ENCODE peak calls at places on chromosomes 11 and 22, in five cellular contexts. One of them, this sample, is unnamed.
A peak's percentile ranks its signal among the peaks of the same experiment; 100 is the strongest.

GRCh38 chr11:2579315-2580060 is 120.3 kb downstream of the KCNQ1OT1 start:
- DNase-seq in prostate gland: no peak
- DNase-seq in Peyer's patch: peak; percentile 45
- DNase-seq in SK-N-SH: peak; percentile 56
- DNase-seq in fibroblast of lung: peak; percentile 2
- DNase-seq in this sample: no peak

GRCh38 chr11:132683602-132684001 is 848.7 kb downstream of the OPCML start:
- DNase-seq in SK-N-SH: no peak
- DNase-seq in prostate gland: no peak
- DNase-seq in fibroblast of lung: no peak
- DNase-seq in Peyer's patch: no peak
- DNase-seq in this sample: no peak

GRCh38 chr22:38401336-38402084 is 53.5 kb downstream of the KCNJ4 start:
- DNase-seq in SK-N-SH: no peak
- DNase-seq in prostate gland: no peak
- DNase-seq in fibroblast of lung: no peak
- DNase-seq in Peyer's patch: no peak
- DNase-seq in this sample: no peak

GRCh38 chr11:96337541-96338530 is 5.2 kb downstream of the MAML2 start:
- DNase-seq in prostate gland: no peak
- DNase-seq in Peyer's patch: peak; percentile 60
- DNase-seq in fibroblast of lung: peak; percentile 44
- DNase-seq in SK-N-SH: no peak
- DNase-seq in this sample: no peak

GRCh38 chr11:120281161-120281795 is 41.3 kb downstream of the POU2F3 start:
- DNase-seq in fibroblast of lung: no peak
- DNase-seq in prostate gland: no peak
- DNase-seq in SK-N-SH: no peak
- DNase-seq in Peyer's patch: no peak
- DNase-seq in this sample: no peak

GRCh38 chr11:126917531-126918204 is 82.9 kb downstream of the KIRREL3 start:
- DNase-seq in fibroblast of lung: peak; percentile 99
- DNase-seq in SK-N-SH: no peak
- DNase-seq in Peyer's patch: no peak
- DNase-seq in prostate gland: no peak
- DNase-seq in this sample: peak; percentile 94

GRCh38 chr11:47143322-47143721 is 33.4 kb downstream of the ARFGAP2 start:
- DNase-seq in prostate gland: peak; percentile 50
- DNase-seq in SK-N-SH: peak; percentile 61
- DNase-seq in Peyer's patch: no peak
- DNase-seq in fibroblast of lung: peak; percentile 86
- DNase-seq in this sample: peak; percentile 84

GRCh38 chr11:58003591-58003990 is 20.1 kb upstream of the OR9Q1 start:
- DNase-seq in SK-N-SH: no peak
- DNase-seq in prostate gland: no peak
- DNase-seq in Peyer's patch: no peak
- DNase-seq in fibroblast of lung: no peak
- DNase-seq in this sample: no peak

GRCh38 chr22:46619830-46620501 is at the start of gene GRAMD4:
- DNase-seq in Peyer's patch: no peak
- DNase-seq in SK-N-SH: peak; percentile 95
- DNase-seq in fibroblast of lung: peak; percentile 35
- DNase-seq in prostate gland: no peak
- DNase-seq in this sample: no peak

GRCh38 chr11:116276051-116277044 is 496.4 kb downstream of the BUD13 start:
- DNase-seq in prostate gland: peak; percentile 40
- DNase-seq in fibroblast of lung: peak; percentile 49
- DNase-seq in Peyer's patch: peak; percentile 89
- DNase-seq in SK-N-SH: peak; percentile 83
- DNase-seq in this sample: peak; percentile 2

GRCh38 chr11:104320091-104320490 is 156.1 kb upstream of the PDGFD start:
- DNase-seq in SK-N-SH: no peak
- DNase-seq in Peyer's patch: no peak
- DNase-seq in prostate gland: no peak
- DNase-seq in fibroblast of lung: peak; percentile 58
- DNase-seq in this sample: peak; percentile 32

GRCh38 chr11:57493507-57494503 is 21.7 kb downstream of the SLC43A1 start:
- DNase-seq in SK-N-SH: peak; percentile 78
- DNase-seq in prostate gland: peak; percentile 65
- DNase-seq in Peyer's patch: peak; percentile 87
- DNase-seq in fibroblast of lung: no peak
- DNase-seq in this sample: no peak

GRCh38 chr22:26054846-26055245 is 114.4 kb upstream of the SEZ6L start:
- DNase-seq in prostate gland: no peak
- DNase-seq in Peyer's patch: no peak
- DNase-seq in SK-N-SH: no peak
- DNase-seq in fibroblast of lung: no peak
- DNase-seq in this sample: no peak

GRCh38 chr22:36493690-36494110 is 12.3 kb upstream of the TXN2 start:
- DNase-seq in prostate gland: no peak
- DNase-seq in fibroblast of lung: no peak
- DNase-seq in Peyer's patch: peak; percentile 77
- DNase-seq in SK-N-SH: no peak
- DNase-seq in this sample: no peak

GRCh38 chr11:61339490-61339878 is 6.5 kb downstream of the TKFC start:
- DNase-seq in prostate gland: no peak
- DNase-seq in Peyer's patch: no peak
- DNase-seq in fibroblast of lung: no peak
- DNase-seq in SK-N-SH: no peak
- DNase-seq in this sample: no peak

GRCh38 chr11:130609121-130610035 is 160.9 kb downstream of the ADAMTS15 start:
- DNase-seq in prostate gland: no peak
- DNase-seq in SK-N-SH: no peak
- DNase-seq in fibroblast of lung: no peak
- DNase-seq in Peyer's patch: peak; percentile 84
- DNase-seq in this sample: no peak

GRCh38 chr11:112811781-112812180 is 149.4 kb upstream of the NCAM1 start:
- DNase-seq in Peyer's patch: no peak
- DNase-seq in fibroblast of lung: no peak
- DNase-seq in prostate gland: no peak
- DNase-seq in SK-N-SH: no peak
- DNase-seq in this sample: no peak

GRCh38 chr11:96091476-96091875 is 167.6 kb upstream of the MTMR2 start:
- DNase-seq in Peyer's patch: no peak
- DNase-seq in SK-N-SH: no peak
- DNase-seq in prostate gland: no peak
- DNase-seq in fibroblast of lung: no peak
- DNase-seq in this sample: no peak

GRCh38 chr11:61960532-61960931 is 6.9 kb downstream of the FTH1 start:
- DNase-seq in Peyer's patch: peak; percentile 41
- DNase-seq in SK-N-SH: no peak
- DNase-seq in fibroblast of lung: no peak
- DNase-seq in prostate gland: no peak
- DNase-seq in this sample: no peak

GRCh38 chr11:9787981-9788521 is 124.2 kb downstream of the SWAP70 start:
- DNase-seq in Peyer's patch: no peak
- DNase-seq in SK-N-SH: no peak
- DNase-seq in fibroblast of lung: peak; percentile 98
- DNase-seq in prostate gland: no peak
- DNase-seq in this sample: peak; percentile 93

GRCh38 chr11:35235944-35236666 is 97.1 kb downstream of the CD44 start:
- DNase-seq in fibroblast of lung: peak; percentile 90
- DNase-seq in Peyer's patch: peak; percentile 71
- DNase-seq in SK-N-SH: no peak
- DNase-seq in prostate gland: no peak
- DNase-seq in this sample: no peak

GRCh38 chr11:113888848-113889247 is 13.5 kb upstream of the USP28 start:
- DNase-seq in SK-N-SH: no peak
- DNase-seq in prostate gland: no peak
- DNase-seq in Peyer's patch: no peak
- DNase-seq in fibroblast of lung: no peak
- DNase-seq in this sample: no peak

GRCh38 chr11:72773291-72773690 is 20.6 kb downstream of the STARD10 start:
- DNase-seq in prostate gland: no peak
- DNase-seq in fibroblast of lung: peak; percentile 92
- DNase-seq in Peyer's patch: no peak
- DNase-seq in SK-N-SH: peak; percentile 87
- DNase-seq in this sample: peak; percentile 57

DNA sequence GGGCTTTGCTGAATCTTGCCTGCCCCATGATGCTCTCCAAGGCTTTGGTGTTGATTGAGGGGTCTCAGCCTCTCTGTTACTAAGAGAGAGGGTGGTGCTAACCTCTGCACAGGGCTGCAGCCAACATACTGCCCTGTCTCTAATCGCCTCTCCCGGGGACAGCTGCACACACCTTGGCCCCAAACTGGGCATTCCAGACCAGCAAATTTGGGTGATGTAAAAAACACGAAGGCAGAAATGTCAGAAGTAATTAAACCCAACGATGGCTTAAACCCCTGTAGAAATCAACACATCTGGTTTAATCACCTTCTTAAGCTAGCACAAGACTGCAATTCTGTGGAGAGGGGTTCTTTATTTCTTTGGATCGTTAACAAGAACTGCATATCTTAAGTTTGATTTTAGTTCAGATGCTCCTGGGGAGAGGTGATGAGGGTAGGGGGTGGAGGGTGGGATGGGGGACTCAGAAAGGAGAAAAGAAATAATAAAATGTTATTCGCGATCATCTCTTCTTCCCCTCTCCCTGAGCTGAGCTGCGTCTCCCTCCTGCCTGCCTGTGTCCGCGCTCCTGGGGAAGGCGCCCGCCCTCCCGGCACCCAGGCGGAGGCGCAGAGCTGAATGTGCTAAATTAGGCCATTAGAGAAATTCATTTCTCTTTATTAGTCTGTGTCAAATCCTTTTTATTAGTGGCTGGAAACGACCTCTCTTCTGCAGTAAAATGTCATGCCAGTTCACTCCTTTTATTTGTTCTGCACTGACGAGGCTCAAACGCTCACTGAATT is 116.3 kb downstream of the FEZ1 start:
- DNase-seq in SK-N-SH: no peak
- DNase-seq in fibroblast of lung: no peak
- DNase-seq in Peyer's patch: no peak
- DNase-seq in prostate gland: no peak
- DNase-seq in this sample: no peak
- H3K27me3 ChIP-seq in SK-N-SH: peaks cover 7% of the 10 kb centered on the region
- H3K27me3 ChIP-seq in fibroblast of lung: peaks cover 3% of the 10 kb centered on the region
- H3K27me3 ChIP-seq in Peyer's patch: no peaks in the 10 kb centered on the region
- H3K27me3 ChIP-seq in prostate gland: no peaks in the 10 kb centered on the region
- H3K27me3 ChIP-seq in this sample: peaks cover 5% of the 10 kb centered on the region

GRCh38 chr22:42326301-42326700 is 55.8 kb upstream of the TCF20 start:
- DNase-seq in SK-N-SH: no peak
- DNase-seq in Peyer's patch: no peak
- DNase-seq in prostate gland: no peak
- DNase-seq in fibroblast of lung: no peak
- DNase-seq in this sample: no peak
- H3K27me3 ChIP-seq in SK-N-SH: no peaks in the 10 kb centered on the region
- H3K27me3 ChIP-seq in Peyer's patch: no peaks in the 10 kb centered on the region
- H3K27me3 ChIP-seq in prostate gland: no peaks in the 10 kb centered on the region
- H3K27me3 ChIP-seq in fibroblast of lung: no peaks in the 10 kb centered on the region
- H3K27me3 ChIP-seq in this sample: peaks cover 4% of the 10 kb centered on the region

GRCh38 chr11:134752964-134753804 is 341.1 kb upstream of the B3GAT1 start:
- DNase-seq in SK-N-SH: no peak
- DNase-seq in Peyer's patch: no peak
- DNase-seq in prostate gland: no peak
- DNase-seq in fibroblast of lung: no peak
- DNase-seq in this sample: no peak
- H3K27me3 ChIP-seq in SK-N-SH: no peaks in the 10 kb centered on the region
- H3K27me3 ChIP-seq in Peyer's patch: no peaks in the 10 kb centered on the region
- H3K27me3 ChIP-seq in prostate gland: no peaks in the 10 kb centered on the region
- H3K27me3 ChIP-seq in fibroblast of lung: no peaks in the 10 kb centered on the region
- H3K27me3 ChIP-seq in this sample: no peaks in the 10 kb centered on the region

GRCh38 chr22:44801476-44801875 is 49.1 kb downstream of the ARHGAP8 start:
- DNase-seq in Peyer's patch: no peak
- DNase-seq in prostate gland: no peak
- DNase-seq in fibroblast of lung: no peak
- DNase-seq in SK-N-SH: peak; percentile 50
- DNase-seq in this sample: no peak
- H3K27me3 ChIP-seq in Peyer's patch: no peaks in the 10 kb centered on the region
- H3K27me3 ChIP-seq in prostate gland: no peaks in the 10 kb centered on the region
- H3K27me3 ChIP-seq in fibroblast of lung: no peaks in the 10 kb centered on the region
- H3K27me3 ChIP-seq in SK-N-SH: peaks cover 11% of the 10 kb centered on the region
- H3K27me3 ChIP-seq in this sample: peaks cover 51% of the 10 kb centered on the region

GRCh38 chr22:23424031-23424430 is 156.1 kb downstream of the IGLL1 start:
- DNase-seq in fibroblast of lung: no peak
- DNase-seq in Peyer's patch: no peak
- DNase-seq in prostate gland: no peak
- DNase-seq in SK-N-SH: no peak
- DNase-seq in this sample: no peak

GRCh38 chr22:23419151-23419550 is 160.9 kb downstream of the IGLL1 start:
- DNase-seq in Peyer's patch: no peak
- DNase-seq in SK-N-SH: no peak
- DNase-seq in fibroblast of lung: no peak
- DNase-seq in prostate gland: no peak
- DNase-seq in this sample: no peak

GRCh38 chr22:23415490-23415851 is 164.6 kb downstream of the IGLL1 start:
- DNase-seq in SK-N-SH: no peak
- DNase-seq in Peyer's patch: no peak
- DNase-seq in prostate gland: no peak
- DNase-seq in fibroblast of lung: no peak
- DNase-seq in this sample: no peak

GRCh38 chr22:23418159-23418788 is 161.8 kb downstream of the IGLL1 start:
- DNase-seq in fibroblast of lung: no peak
- DNase-seq in prostate gland: no peak
- DNase-seq in Peyer's patch: no peak
- DNase-seq in SK-N-SH: peak; percentile 64
- DNase-seq in this sample: no peak

DNA sequence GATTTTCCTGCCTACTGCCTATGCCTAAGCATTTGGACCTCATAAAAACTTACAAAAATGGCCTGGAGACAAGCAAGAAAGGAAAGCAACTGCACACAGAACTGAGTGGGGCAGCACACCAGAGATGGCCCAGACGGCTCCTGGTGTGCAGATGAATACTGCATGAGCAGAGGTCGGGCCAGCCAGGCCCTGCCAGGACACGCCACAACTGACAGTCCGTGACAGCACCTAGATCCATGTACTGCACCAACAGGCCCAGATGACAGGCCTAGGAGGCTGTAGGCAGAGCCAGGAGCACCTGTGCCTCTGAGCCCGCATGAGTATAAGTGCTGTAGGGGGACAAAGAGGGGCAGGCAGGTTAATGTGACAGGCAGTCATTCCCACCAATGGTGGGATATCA is 160.2 kb downstream of the IGLL1 start:
- DNase-seq in prostate gland: no peak
- DNase-seq in Peyer's patch: no peak
- DNase-seq in fibroblast of lung: no peak
- DNase-seq in SK-N-SH: no peak
- DNase-seq in this sample: no peak
- H3K27me3 ChIP-seq in prostate gland: no peaks in the 10 kb centered on the region
- H3K27me3 ChIP-seq in Peyer's patch: no peaks in the 10 kb centered on the region
- H3K27me3 ChIP-seq in fibroblast of lung: no peaks in the 10 kb centered on the region
- H3K27me3 ChIP-seq in SK-N-SH: no peaks in the 10 kb centered on the region
- H3K27me3 ChIP-seq in this sample: no peaks in the 10 kb centered on the region

GRCh38 chr11:1197431-1197885 is 25.4 kb upstream of the MUC5B start:
- DNase-seq in fibroblast of lung: no peak
- DNase-seq in Peyer's patch: peak; percentile 40
- DNase-seq in prostate gland: no peak
- DNase-seq in SK-N-SH: peak; percentile 14
- DNase-seq in this sample: no peak
- H3K27me3 ChIP-seq in fibroblast of lung: no peaks in the 10 kb centered on the region
- H3K27me3 ChIP-seq in Peyer's patch: no peaks in the 10 kb centered on the region
- H3K27me3 ChIP-seq in prostate gland: peaks cover 12% of the 10 kb centered on the region
- H3K27me3 ChIP-seq in SK-N-SH: peaks cover 5% of the 10 kb centered on the region
- H3K27me3 ChIP-seq in this sample: peaks cover 12% of the 10 kb centered on the region

GRCh38 chr22:39664485-39665200 is 94.1 kb downstream of the CACNA1I start:
- DNase-seq in Peyer's patch: no peak
- DNase-seq in fibroblast of lung: no peak
- DNase-seq in SK-N-SH: peak; percentile 49
- DNase-seq in prostate gland: no peak
- DNase-seq in this sample: no peak
- H3K27me3 ChIP-seq in Peyer's patch: peaks cover 21% of the 10 kb centered on the region
- H3K27me3 ChIP-seq in fibroblast of lung: peaks cover 12% of the 10 kb centered on the region
- H3K27me3 ChIP-seq in SK-N-SH: no peaks in the 10 kb centered on the region
- H3K27me3 ChIP-seq in prostate gland: peaks cover 29% of the 10 kb centered on the region
- H3K27me3 ChIP-seq in this sample: peaks cover 56% of the 10 kb centered on the region

This sample was measured in AG04450.